ENCODE peak calls at places on chromosome 17, in five cellular contexts. W is Peyer's patch, I is foreskin keratinocyte, Q is heart right ventricle, M is ascending aorta. F is an unnamed sample.

GRCh38 chr17:19386276-19386863 is 620 bp downstream of the MFAP4 start:
- DNase-seq in W (peak; percentile 78), I (peak; percentile 62), Q (peak; percentile 51), M (no peak), F (no peak)

GRCh38 chr17:70373369-70373768 is 204.0 kb downstream of the KCNJ2 start:
- DNase-seq in W (no peak), I (no peak), Q (no peak), M (no peak), F (no peak)

GRCh38 chr17:3698139-3698538 is 2.2 kb upstream of the P2RX5 start:
- DNase-seq in W (no peak), I (no peak), Q (no peak), M (no peak), F (no peak)

GRCh38 chr17:45782889-45783592 is 1.1 kb upstream of the CRHR1 start:
- DNase-seq in W (no peak), I (no peak), Q (no peak), M (no peak), F (peak; percentile 73)

GRCh38 chr17:75778861-75779249 is 5.8 kb upstream of the UNK start:
- DNase-seq in W (no peak), I (no peak), Q (peak; percentile 52), M (no peak), F (no peak)

GRCh38 chr17:43338886-43339516 is 59.8 kb upstream of the ARL4D start:
- DNase-seq in W (peak; percentile 90), I (no peak), Q (peak; percentile 70), M (no peak), F (peak; percentile 56)

GRCh38 chr17:57296231-57296630 is 39.9 kb downstream of the MSI2 start:
- DNase-seq in W (no peak), I (no peak), Q (no peak), M (no peak), F (no peak)

GRCh38 chr17:33163827-33164555 is 129.1 kb downstream of the ASIC2 start:
- DNase-seq in W (no peak), I (peak; percentile 73), Q (no peak), M (no peak), F (no peak)

GRCh38 chr17:35079547-35079946 is 16.0 kb upstream of the RFFL start:
- DNase-seq in W (no peak), I (no peak), Q (no peak), M (no peak), F (no peak)

GRCh38 chr17:60229189-60229802 is 79.5 kb downstream of the CA4 start:
- DNase-seq in W (no peak), I (no peak), Q (no peak), M (no peak), F (no peak)

GRCh38 chr17:40422990-40423611 is 5.4 kb upstream of the TOP2A start:
- DNase-seq in W (no peak), I (no peak), Q (no peak), M (no peak), F (no peak)
- TF ChIP-seq CTCF in W (no peak), I (peak; percentile 17), Q (no peak), M (no peak), F (no peak)

GRCh38 chr17:8744086-8744781 is 402 bp downstream of the CCDC42 start:
- DNase-seq in W (no peak), I (no peak), Q (no peak), M (no peak), F (no peak)

GRCh38 chr17:8742828-8743227 is 1.8 kb downstream of the CCDC42 start:
- DNase-seq in W (no peak), I (no peak), Q (no peak), M (no peak), F (no peak)

GRCh38 chr17:8746501-8747236 is 2.0 kb upstream of the CCDC42 start:
- DNase-seq in W (no peak), I (no peak), Q (no peak), M (no peak), F (no peak)

GRCh38 chr17:8747731-8748130 is 3.1 kb upstream of the CCDC42 start:
- DNase-seq in W (no peak), I (no peak), Q (no peak), M (no peak), F (no peak)

DNA sequence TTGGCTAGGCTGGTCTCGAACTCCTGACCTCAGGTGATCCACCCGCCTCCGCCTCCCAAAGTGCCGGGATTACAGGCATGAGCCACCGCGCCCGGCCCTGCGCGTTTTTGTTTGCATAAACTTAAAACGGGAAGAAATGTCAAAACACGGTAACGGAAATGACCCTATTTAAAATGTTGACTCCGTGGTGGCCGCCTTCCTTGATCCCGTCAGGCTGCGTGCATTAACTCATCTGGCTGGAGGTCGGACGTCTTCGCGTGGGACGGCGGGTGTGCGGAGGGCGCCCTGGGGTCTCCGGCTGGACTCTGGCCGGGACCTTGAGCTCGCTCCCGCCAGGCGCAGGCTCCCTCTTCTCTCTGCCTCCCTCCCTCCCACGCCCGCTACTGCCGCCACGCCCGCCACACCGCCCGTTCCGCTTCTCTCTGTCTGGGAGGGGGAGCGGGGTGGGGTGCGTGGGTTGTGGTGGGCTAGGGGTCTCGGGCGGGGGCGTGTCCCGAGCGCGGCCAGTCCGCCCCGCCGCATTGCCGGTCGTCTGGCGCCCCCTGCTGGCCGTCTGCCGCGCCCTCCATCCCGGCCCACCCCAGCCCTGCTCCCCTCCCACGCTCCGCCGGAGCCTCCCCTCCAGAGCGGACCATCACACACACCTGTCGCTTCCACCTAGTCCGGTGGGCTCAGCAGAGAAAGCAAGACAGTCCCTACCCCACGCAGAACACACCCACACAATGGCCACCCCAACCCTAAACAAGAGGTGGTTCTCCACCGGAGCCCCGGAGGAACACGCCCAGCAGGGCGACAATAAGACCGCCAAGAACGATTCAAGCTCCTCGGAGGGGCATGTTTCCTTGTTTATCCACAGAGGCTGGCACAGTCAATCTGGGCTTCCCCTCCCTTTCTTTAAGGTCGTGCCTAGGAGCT is 1.2 kb upstream of the CCDC42 start:
- DNase-seq in W (peak; percentile 86), I (no peak), Q (peak; percentile 80), M (peak; percentile 30), F (peak; percentile 84)
- TF ChIP-seq CTCF in W (peak; percentile 97), I (peak; percentile 79), Q (peak; percentile 99), M (peak; percentile 95), F (peak; percentile 99)

DNA sequence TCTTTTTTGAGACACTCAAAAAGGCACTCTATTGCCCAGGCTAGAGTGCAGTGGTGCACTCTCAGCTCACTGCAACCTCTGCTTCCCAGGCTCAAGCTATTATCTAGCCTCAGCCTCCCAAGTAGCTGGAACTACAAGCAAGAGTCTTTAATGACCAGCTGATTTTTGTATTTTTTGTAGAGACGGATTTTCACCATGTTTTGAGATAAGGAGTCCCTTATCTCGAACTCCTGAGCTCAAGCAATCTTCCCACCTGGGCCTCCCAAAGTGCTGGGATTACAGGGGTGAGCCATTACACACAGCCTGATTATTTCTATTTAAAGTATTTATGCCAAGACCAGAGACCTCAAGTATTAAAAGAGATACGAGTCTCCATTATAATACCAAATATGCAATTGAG is 566.1 kb upstream of the CA10 start:
- DNase-seq in W (no peak), I (no peak), Q (no peak), M (no peak), F (no peak)
- TF ChIP-seq CTCF in W (no peak), I (no peak), Q (no peak), M (no peak), F (no peak)

GRCh38 chr17:81345211-81346089 is 49.8 kb upstream of the BAHCC1 start:
- DNase-seq in W (peak; percentile 88), I (peak; percentile 79), Q (peak; percentile 92), M (no peak), F (peak; percentile 66)
- TF ChIP-seq CTCF in W (no peak), I (peak; percentile 42), Q (peak; percentile 53), M (peak; percentile 41), F (peak; percentile 49)

DNA sequence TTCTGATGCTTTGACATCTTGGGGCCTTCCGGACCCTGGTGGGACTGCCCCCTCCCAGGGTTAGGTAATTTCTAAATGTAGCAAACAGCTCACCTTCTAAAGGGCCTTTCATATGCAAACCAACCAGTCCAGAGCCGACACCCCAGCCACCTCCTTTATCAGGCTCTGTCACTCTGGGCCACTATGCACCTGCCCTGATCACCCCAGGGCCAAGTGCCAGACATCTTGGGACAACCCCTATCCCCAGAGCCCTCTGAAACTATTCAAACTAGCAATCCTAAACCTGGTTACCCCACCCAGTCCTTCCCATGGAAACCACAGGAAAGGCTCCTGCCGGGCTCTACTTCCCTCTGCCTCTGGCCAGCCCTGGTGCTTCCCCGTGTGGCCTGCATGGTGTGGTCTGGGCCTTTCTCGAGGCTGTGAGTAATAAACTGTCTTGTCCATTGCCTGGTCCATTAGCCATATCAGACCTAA is 91.2 kb upstream of the TNRC6C start:
- DNase-seq in W (no peak), I (no peak), Q (no peak), M (no peak), F (no peak)
- TF ChIP-seq CTCF in W (no peak), I (no peak), Q (no peak), M (no peak), F (no peak)

DNA sequence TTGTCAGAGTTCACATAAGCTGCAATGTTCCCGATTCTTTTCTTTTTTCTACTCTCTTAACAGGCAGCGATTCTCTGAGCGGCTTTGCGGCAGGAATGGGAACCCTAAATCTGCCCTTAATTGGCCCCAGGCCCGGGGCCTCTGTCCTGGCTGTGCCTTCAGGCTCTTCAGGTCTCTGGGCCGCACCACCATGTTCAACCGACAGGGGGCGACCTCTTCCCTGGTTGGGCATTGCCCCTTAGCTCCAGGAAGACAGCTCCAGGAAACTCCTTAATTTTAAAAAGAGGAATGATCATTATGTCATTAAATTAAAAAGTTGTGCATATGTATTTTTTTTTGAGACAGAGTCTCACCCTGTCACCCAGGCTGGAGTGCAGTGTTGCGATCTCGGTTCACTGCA is 20.3 kb downstream of the CACNG5 start:
- DNase-seq in W (no peak), I (no peak), Q (no peak), M (no peak), F (no peak)
- TF ChIP-seq CTCF in W (no peak), I (peak; percentile 49), Q (no peak), M (no peak), F (peak; percentile 43)

DNA sequence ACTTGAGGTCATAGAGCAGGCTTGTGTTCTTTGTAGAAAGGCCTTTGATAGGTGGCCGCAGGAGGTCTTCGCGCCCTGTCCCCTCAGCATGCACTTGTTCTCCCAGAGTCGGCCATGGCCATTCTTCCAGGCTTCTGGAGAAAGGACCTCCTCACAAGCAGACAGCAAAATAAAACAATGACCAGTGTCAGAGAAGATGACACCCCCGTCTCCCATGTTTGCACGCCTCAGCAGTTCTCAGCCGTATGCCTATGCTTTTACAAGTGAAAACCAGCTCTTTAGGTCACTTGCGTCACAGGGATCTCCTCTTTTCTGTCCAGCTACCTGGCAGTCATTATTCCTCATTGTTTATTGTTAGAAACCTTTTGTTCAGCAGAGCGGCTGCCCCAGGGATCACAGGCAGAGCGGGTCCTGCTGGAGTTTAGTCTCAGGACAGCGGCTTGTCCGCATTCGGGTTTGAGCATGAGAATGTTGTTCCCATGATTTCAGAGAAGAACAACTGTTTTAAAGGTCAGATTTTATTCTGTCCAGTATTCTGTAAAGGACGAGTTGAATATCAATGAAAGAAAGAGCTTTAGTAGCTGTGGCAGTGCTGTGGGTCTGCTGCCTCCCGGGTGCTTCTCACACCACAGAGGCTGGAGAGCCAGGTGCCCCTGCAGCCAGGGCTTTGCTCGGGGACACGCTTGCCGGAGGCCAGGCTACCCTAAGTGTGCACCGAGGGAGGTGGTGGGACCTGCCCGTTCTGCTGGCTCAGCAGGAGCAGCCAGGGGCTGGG is 123.9 kb downstream of the RPTOR start:
- DNase-seq in W (no peak), I (no peak), Q (no peak), M (no peak), F (no peak)
- TF ChIP-seq CTCF in W (no peak), I (no peak), Q (no peak), M (no peak), F (no peak)

F was measured in neural crest cell.